ENCODE peak calls at places on chromosomes 4 and X, in four cellular contexts. One of them, this sample, is unnamed.

GRCh38 chrX:44945736-44946135 is 72.7 kb downstream of the KDM6A start:
- DNase-seq in brain microvascular endothelial cell: no peak
- DNase-seq in lower leg skin: no peak
- DNase-seq in HFF-Myc: no peak
- DNase-seq in this sample: no peak

GRCh38 chr4:137375111-137375850 is 157.0 kb downstream of the PCDH18 start:
- DNase-seq in brain microvascular endothelial cell: no peak
- DNase-seq in lower leg skin: no peak
- DNase-seq in HFF-Myc: no peak
- DNase-seq in this sample: no peak

GRCh38 chrX:23959781-23960180 is 52.0 kb downstream of the CXorf58 start:
- DNase-seq in brain microvascular endothelial cell: no peak
- DNase-seq in lower leg skin: no peak
- DNase-seq in HFF-Myc: no peak
- DNase-seq in this sample: no peak

GRCh38 chr4:168900080-168900479 is 110.0 kb downstream of the CBR4 start:
- DNase-seq in brain microvascular endothelial cell: no peak
- DNase-seq in lower leg skin: peak
- DNase-seq in HFF-Myc: no peak
- DNase-seq in this sample: no peak

GRCh38 chrX:101417981-101418841 is 10.2 kb downstream of the HNRNPH2 start:
- DNase-seq in brain microvascular endothelial cell: no peak
- DNase-seq in lower leg skin: peak
- DNase-seq in HFF-Myc: no peak
- DNase-seq in this sample: no peak

GRCh38 chr4:30801876-30802275 is 81.7 kb downstream of the PCDH7 start:
- DNase-seq in brain microvascular endothelial cell: no peak
- DNase-seq in lower leg skin: no peak
- DNase-seq in HFF-Myc: no peak
- DNase-seq in this sample: no peak

GRCh38 chr4:150117094-150117493 is 38.8 kb downstream of the DCLK2 start:
- DNase-seq in brain microvascular endothelial cell: no peak
- DNase-seq in lower leg skin: no peak
- DNase-seq in HFF-Myc: no peak
- DNase-seq in this sample: no peak

GRCh38 chr4:155509619-155510018 is 132.9 kb upstream of the MAP9 start:
- DNase-seq in brain microvascular endothelial cell: no peak
- DNase-seq in lower leg skin: no peak
- DNase-seq in HFF-Myc: no peak
- DNase-seq in this sample: peak

GRCh38 chr4:11748169-11748872 is 319.6 kb upstream of the HS3ST1 start:
- DNase-seq in brain microvascular endothelial cell: peak
- DNase-seq in lower leg skin: no peak
- DNase-seq in HFF-Myc: peak
- DNase-seq in this sample: peak

GRCh38 chr4:86011117-86011516 is 348.7 kb downstream of the MAPK10 start:
- DNase-seq in brain microvascular endothelial cell: peak
- DNase-seq in lower leg skin: no peak
- DNase-seq in HFF-Myc: no peak
- DNase-seq in this sample: peak

GRCh38 chrX:151019837-151020236 is 36.7 kb downstream of the HMGB3 start:
- DNase-seq in brain microvascular endothelial cell: peak
- DNase-seq in lower leg skin: no peak
- DNase-seq in HFF-Myc: peak
- DNase-seq in this sample: peak

GRCh38 chr4:121728066-121728465 is 31.3 kb upstream of the ANXA5 start:
- DNase-seq in brain microvascular endothelial cell: peak
- DNase-seq in lower leg skin: no peak
- DNase-seq in HFF-Myc: no peak
- DNase-seq in this sample: peak

GRCh38 chr4:148442830-148443549 is 776 bp upstream of the NR3C2 start:
- DNase-seq in brain microvascular endothelial cell: no peak
- DNase-seq in lower leg skin: no peak
- DNase-seq in HFF-Myc: no peak
- DNase-seq in this sample: no peak

GRCh38 chr4:113952452-113953029 is 26.9 kb downstream of the ARSJ start:
- DNase-seq in brain microvascular endothelial cell: peak
- DNase-seq in lower leg skin: no peak
- DNase-seq in HFF-Myc: no peak
- DNase-seq in this sample: no peak

GRCh38 chr4:42331914-42332368 is 65.3 kb upstream of the SHISA3 start:
- DNase-seq in brain microvascular endothelial cell: peak
- DNase-seq in lower leg skin: no peak
- DNase-seq in HFF-Myc: no peak
- DNase-seq in this sample: peak

GRCh38 chr4:5718411-5718810 is 7.4 kb downstream of the EVC start:
- DNase-seq in brain microvascular endothelial cell: no peak
- DNase-seq in lower leg skin: no peak
- DNase-seq in HFF-Myc: no peak
- DNase-seq in this sample: no peak

GRCh38 chr4:139214039-139214534 is 37.1 kb upstream of the ELF2 start:
- DNase-seq in brain microvascular endothelial cell: no peak
- DNase-seq in lower leg skin: no peak
- DNase-seq in HFF-Myc: no peak
- DNase-seq in this sample: no peak

GRCh38 chrX:27336466-27337091 is 126.6 kb downstream of the PPP4R3C start:
- DNase-seq in brain microvascular endothelial cell: peak
- DNase-seq in lower leg skin: no peak
- DNase-seq in HFF-Myc: peak
- DNase-seq in this sample: no peak

GRCh38 chr4:123651127-123651526 is 254.5 kb downstream of the SPRY1 start:
- DNase-seq in brain microvascular endothelial cell: no peak
- DNase-seq in lower leg skin: no peak
- DNase-seq in HFF-Myc: no peak
- DNase-seq in this sample: no peak

GRCh38 chr4:168028568-168028967 is 63.8 kb upstream of the ANXA10 start:
- DNase-seq in brain microvascular endothelial cell: no peak
- DNase-seq in lower leg skin: no peak
- DNase-seq in HFF-Myc: peak
- DNase-seq in this sample: no peak

GRCh38 chrX:645024-645376 is 14.4 kb downstream of the SHOX start:
- DNase-seq in brain microvascular endothelial cell: no peak
- DNase-seq in lower leg skin: peak
- DNase-seq in HFF-Myc: no peak
- DNase-seq in this sample: no peak

GRCh38 chrX:123340691-123341090 is 156.6 kb downstream of the GRIA3 start:
- DNase-seq in brain microvascular endothelial cell: no peak
- DNase-seq in lower leg skin: no peak
- DNase-seq in HFF-Myc: no peak
- DNase-seq in this sample: no peak

GRCh38 chr4:16591867-16592266 is 306.6 kb downstream of the LDB2 start:
- DNase-seq in brain microvascular endothelial cell: no peak
- DNase-seq in lower leg skin: no peak
- DNase-seq in HFF-Myc: no peak
- DNase-seq in this sample: no peak

GRCh38 chrX:20527458-20528099 is 260.9 kb upstream of the RPS6KA3 start:
- DNase-seq in brain microvascular endothelial cell: no peak
- DNase-seq in lower leg skin: no peak
- DNase-seq in HFF-Myc: no peak
- DNase-seq in this sample: no peak

GRCh38 chr4:25890653-25891485 is 23.2 kb upstream of the SMIM20 start:
- DNase-seq in brain microvascular endothelial cell: no peak
- DNase-seq in lower leg skin: no peak
- DNase-seq in HFF-Myc: no peak
- DNase-seq in this sample: no peak

GRCh38 chr4:73648478-73648877 is 28.2 kb upstream of the RASSF6 start:
- DNase-seq in brain microvascular endothelial cell: no peak
- DNase-seq in lower leg skin: no peak
- DNase-seq in HFF-Myc: no peak
- DNase-seq in this sample: no peak

GRCh38 chrX:106706466-106706865 is 20.0 kb upstream of the RNF128 start:
- DNase-seq in brain microvascular endothelial cell: no peak
- DNase-seq in lower leg skin: no peak
- DNase-seq in HFF-Myc: no peak
- DNase-seq in this sample: no peak

GRCh38 chr4:168551945-168552695 is 55.3 kb downstream of the PALLD start:
- DNase-seq in brain microvascular endothelial cell: no peak
- DNase-seq in lower leg skin: no peak
- DNase-seq in HFF-Myc: no peak
- DNase-seq in this sample: no peak

GRCh38 chr4:70356185-70356584 is 4.4 kb upstream of the SMR3A start:
- DNase-seq in brain microvascular endothelial cell: no peak
- DNase-seq in lower leg skin: no peak
- DNase-seq in HFF-Myc: no peak
- DNase-seq in this sample: no peak

GRCh38 chrX:5458300-5458699 is 770.4 kb downstream of the NLGN4X start:
- DNase-seq in brain microvascular endothelial cell: no peak
- DNase-seq in lower leg skin: no peak
- DNase-seq in HFF-Myc: no peak
- DNase-seq in this sample: no peak

GRCh38 chr4:139655116-139655515 is 10.5 kb upstream of the MGST2 start:
- DNase-seq in brain microvascular endothelial cell: peak
- DNase-seq in lower leg skin: no peak
- DNase-seq in HFF-Myc: no peak
- DNase-seq in this sample: no peak

GRCh38 chr4:139015948-139016451 is 419 bp downstream of the NOCT start:
- DNase-seq in brain microvascular endothelial cell: no peak
- DNase-seq in lower leg skin: no peak
- DNase-seq in HFF-Myc: no peak
- DNase-seq in this sample: no peak

GRCh38 chrX:151984328-151984727 is 9.9 kb upstream of the GABRE start:
- DNase-seq in brain microvascular endothelial cell: peak
- DNase-seq in lower leg skin: peak
- DNase-seq in HFF-Myc: no peak
- DNase-seq in this sample: peak

DNA sequence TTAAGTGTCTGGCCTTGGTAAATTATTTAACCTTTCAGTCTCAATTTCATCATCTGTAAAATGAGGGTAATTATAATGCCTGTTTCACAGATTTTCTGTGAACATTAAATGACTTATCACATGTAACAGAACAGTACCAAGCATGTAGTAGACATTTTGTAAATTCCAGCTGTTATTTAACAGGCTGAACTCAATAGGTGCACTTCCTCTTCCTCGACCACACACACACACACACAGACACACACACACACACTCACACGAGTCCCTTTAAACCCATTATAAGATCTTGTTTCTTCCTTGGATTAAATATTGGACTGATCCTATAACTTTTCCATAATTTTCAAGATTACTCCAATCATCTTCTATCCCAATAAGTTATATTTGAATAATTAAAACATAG is 53.4 kb upstream of the COL25A1 start:
- DNase-seq in brain microvascular endothelial cell: no peak
- DNase-seq in lower leg skin: no peak
- DNase-seq in HFF-Myc: no peak
- DNase-seq in this sample: no peak
- H3K4me3 ChIP-seq in brain microvascular endothelial cell: no peak
- H3K4me3 ChIP-seq in lower leg skin: no peak
- H3K4me3 ChIP-seq in HFF-Myc: no peak
- H3K4me3 ChIP-seq in this sample: no peak

DNA sequence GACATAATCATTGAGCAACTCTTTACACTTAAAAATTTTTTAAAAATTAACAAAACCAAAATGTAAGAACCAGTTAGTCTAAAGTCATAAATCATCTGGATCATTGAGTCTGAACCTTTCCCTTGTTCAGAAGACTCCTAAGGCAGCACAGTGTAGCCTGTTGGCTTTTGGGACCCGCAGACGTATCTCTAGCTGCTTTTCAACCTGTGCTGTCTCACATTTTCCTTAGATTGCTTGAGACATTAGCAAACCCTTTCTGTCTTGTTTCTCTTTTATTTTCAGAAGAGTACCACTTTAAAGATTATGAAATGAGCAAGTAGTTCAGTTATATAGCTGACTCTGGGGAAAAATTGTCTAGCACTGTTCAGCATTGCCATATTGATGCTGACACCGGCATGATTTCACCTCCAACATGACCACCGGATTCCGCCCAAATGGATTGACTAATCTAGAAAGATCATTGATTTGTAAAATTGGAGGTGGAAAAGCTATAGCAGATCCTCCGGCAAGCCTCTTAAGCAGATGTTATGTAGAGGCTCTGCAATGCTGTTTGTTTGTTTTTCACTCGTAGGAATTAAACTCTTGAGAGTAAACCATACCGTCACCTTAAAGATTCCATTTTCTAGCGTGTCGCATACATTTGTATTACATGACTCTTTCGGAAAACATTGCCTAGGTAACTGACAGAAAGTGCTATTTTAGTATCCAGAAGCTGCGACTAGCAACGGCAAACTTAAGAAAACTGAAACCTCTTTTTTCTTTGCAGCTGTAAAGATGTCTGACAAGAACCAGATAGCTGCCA is 9.0 kb downstream of the TCEANC start:
- DNase-seq in brain microvascular endothelial cell: no peak
- DNase-seq in lower leg skin: no peak
- DNase-seq in HFF-Myc: no peak
- DNase-seq in this sample: no peak
- H3K4me3 ChIP-seq in brain microvascular endothelial cell: no peak
- H3K4me3 ChIP-seq in lower leg skin: no peak
- H3K4me3 ChIP-seq in HFF-Myc: no peak
- H3K4me3 ChIP-seq in this sample: no peak

DNA sequence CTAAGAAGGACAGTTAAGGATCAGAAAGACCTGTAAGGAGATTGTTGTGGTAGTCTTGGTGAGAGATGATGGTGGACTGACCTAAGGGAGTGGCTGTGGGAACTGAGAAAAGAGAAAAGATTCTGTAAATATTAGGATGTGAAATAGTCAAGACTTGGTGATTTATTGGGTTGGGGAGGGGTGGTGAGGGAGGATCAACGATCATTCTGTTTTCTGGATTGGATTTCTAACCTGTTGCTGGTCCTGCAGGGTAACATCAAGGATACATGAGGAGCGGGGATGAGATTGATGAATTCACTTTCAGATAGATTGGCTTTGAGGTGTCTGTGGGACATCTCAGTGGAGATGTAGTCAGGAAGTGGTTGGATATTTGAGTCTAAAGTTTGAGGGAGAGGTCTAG is 1.4 kb downstream of the PIN4 start:
- DNase-seq in brain microvascular endothelial cell: no peak
- DNase-seq in lower leg skin: no peak
- DNase-seq in HFF-Myc: no peak
- DNase-seq in this sample: no peak
- H3K4me3 ChIP-seq in brain microvascular endothelial cell: no peak
- H3K4me3 ChIP-seq in lower leg skin: no peak
- H3K4me3 ChIP-seq in HFF-Myc: peak
- H3K4me3 ChIP-seq in this sample: no peak

DNA sequence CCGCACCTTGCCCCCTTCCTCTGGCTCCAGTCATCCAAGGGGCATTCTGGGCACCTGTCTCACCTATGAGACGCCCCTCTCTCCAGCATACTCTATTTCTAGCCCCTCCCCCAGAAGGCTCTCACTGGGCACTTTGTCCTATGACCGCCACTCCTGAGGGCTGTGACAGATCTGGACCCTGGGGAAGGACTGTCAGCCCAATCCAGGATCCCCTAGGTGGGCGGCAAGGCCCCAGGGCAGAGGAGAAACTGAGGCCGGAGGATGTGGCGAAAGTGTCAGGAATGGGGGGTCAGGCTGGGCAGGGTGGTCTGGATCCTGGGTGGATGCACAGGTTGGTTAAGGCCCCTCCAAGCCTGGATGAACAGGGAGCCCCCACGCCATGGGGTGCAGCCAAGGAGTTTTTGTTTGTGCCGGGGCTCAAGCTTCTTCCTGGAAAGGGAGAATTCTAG is 16.2 kb upstream of the NAT8L start:
- DNase-seq in brain microvascular endothelial cell: no peak
- DNase-seq in lower leg skin: peak
- DNase-seq in HFF-Myc: no peak
- DNase-seq in this sample: no peak
- H3K4me3 ChIP-seq in brain microvascular endothelial cell: peak
- H3K4me3 ChIP-seq in lower leg skin: no peak
- H3K4me3 ChIP-seq in HFF-Myc: peak
- H3K4me3 ChIP-seq in this sample: peak

GRCh38 chr4:152643153-152644035 is 36.4 kb downstream of the TMEM154 start:
- DNase-seq in brain microvascular endothelial cell: no peak
- DNase-seq in lower leg skin: no peak
- DNase-seq in HFF-Myc: no peak
- DNase-seq in this sample: no peak
- H3K4me3 ChIP-seq in brain microvascular endothelial cell: no peak
- H3K4me3 ChIP-seq in lower leg skin: no peak
- H3K4me3 ChIP-seq in HFF-Myc: no peak
- H3K4me3 ChIP-seq in this sample: no peak